ENCODE peak calls at places on chromosomes 7 and 10, in four cellular contexts. H, Y, W and X are unnamed samples.

GRCh38 chr7:42020067-42020466 is 216.9 kb downstream of the GLI3 start:
- DNase-seq in H (no peak), Y (no peak), W (no peak), X (no peak)

GRCh38 chr10:5788969-5789368 is 24.3 kb downstream of the GDI2 start:
- DNase-seq in H (no peak), Y (no peak), W (no peak), X (no peak)

GRCh38 chr10:71523756-71524155 is 127.0 kb downstream of the CDH23 start:
- DNase-seq in H (no peak), Y (no peak), W (no peak), X (no peak)

GRCh38 chr10:62861507-62861906 is 45.3 kb upstream of the EGR2 start:
- DNase-seq in H (no peak), Y (no peak), W (no peak), X (no peak)

GRCh38 chr7:6565655-6566054 is 11.6 kb upstream of the ZDHHC4 start:
- DNase-seq in H (no peak), Y (no peak), W (no peak), X (no peak)

GRCh38 chr7:119594956-119595355 is 678.0 kb upstream of the KCND2 start:
- DNase-seq in H (no peak), Y (no peak), W (peak), X (no peak)

GRCh38 chr7:47488205-47488968 is 93.5 kb downstream of the TNS3 start:
- DNase-seq in H (no peak), Y (no peak), W (peak), X (no peak)

GRCh38 chr7:6167004-6167551 is 105.3 kb downstream of the CYTH3 start:
- DNase-seq in H (no peak), Y (no peak), W (no peak), X (no peak)

GRCh38 chr7:132030161-132030568 is 473.7 kb upstream of the PODXL start:
- DNase-seq in H (no peak), Y (no peak), W (no peak), X (no peak)

GRCh38 chr7:42272793-42273665 is 36.0 kb upstream of the GLI3 start:
- DNase-seq in H (no peak), Y (no peak), W (peak), X (no peak)

GRCh38 chr7:100167912-100168323 is 499 bp downstream of the GAL3ST4 start:
- DNase-seq in H (no peak), Y (no peak), W (peak), X (peak)

GRCh38 chr7:70571986-70572385 is 560.0 kb upstream of the GALNT17 start:
- DNase-seq in H (no peak), Y (no peak), W (no peak), X (no peak)

GRCh38 chr10:52353960-52354394 is 39.9 kb downstream of the DKK1 start:
- DNase-seq in H (no peak), Y (peak), W (no peak), X (no peak)

GRCh38 chr7:128045766-128046165 is 14.5 kb upstream of the LRRC4 start:
- DNase-seq in H (no peak), Y (no peak), W (no peak), X (no peak)

GRCh38 chr7:33742999-33743587 is 162.2 kb upstream of the BMPER start:
- DNase-seq in H (no peak), Y (no peak), W (no peak), X (no peak)

GRCh38 chr10:79246209-79246581 is 101.1 kb upstream of the PPIF start:
- DNase-seq in H (no peak), Y (no peak), W (no peak), X (no peak)

GRCh38 chr10:126921974-126922525 is 16.8 kb downstream of the DOCK1 start:
- DNase-seq in H (no peak), Y (peak), W (no peak), X (no peak)

GRCh38 chr7:22712999-22713398 is 14.0 kb upstream of the IL6 start:
- DNase-seq in H (no peak), Y (no peak), W (no peak), X (no peak)

GRCh38 chr10:77455538-77455937 is 182.1 kb downstream of the KCNMA1 start:
- DNase-seq in H (no peak), Y (no peak), W (no peak), X (no peak)

GRCh38 chr7:130938661-130939060 is 204.7 kb upstream of the KLF14 start:
- DNase-seq in H (no peak), Y (no peak), W (no peak), X (no peak)

GRCh38 chr10:19874190-19874589 is 58.0 kb downstream of the PLXDC2 start:
- DNase-seq in H (no peak), Y (no peak), W (no peak), X (no peak)

GRCh38 chr10:31522820-31523219 is 203.8 kb downstream of the ZEB1 start:
- DNase-seq in H (no peak), Y (no peak), W (no peak), X (no peak)

GRCh38 chr10:95327367-95327766 is 36.6 kb upstream of the PDLIM1 start:
- DNase-seq in H (no peak), Y (no peak), W (no peak), X (no peak)

GRCh38 chr10:95606922-95607321 is 45.8 kb upstream of the SORBS1 start:
- DNase-seq in H (no peak), Y (peak), W (no peak), X (no peak)

GRCh38 chr7:153030976-153031375 is 271.4 kb downstream of the ACTR3B start:
- DNase-seq in H (no peak), Y (no peak), W (no peak), X (no peak)

GRCh38 chr7:158910254-158911053 is 54.1 kb downstream of the DYNC2I1 start:
- DNase-seq in H (no peak), Y (no peak), W (peak), X (no peak)